ENCODE peak calls at places on chromosome 16, in five cellular contexts. F is left lung; L is C1 segment of cervical spinal cord; J is OCI-LY7; D is stimulated activated CD8-positive, alpha-beta memory T cell treated with anti-CD3 and anti-CD28 coated beads, Interleukin-7, amount 100 ng/mL, for 48 hours. Z is an unnamed sample.

GRCh38 chr16:85398688-85399582 is 214.2 kb upstream of the GSE1 start:
- DNase-seq in J (no peak), L (no peak), D (no peak), F (peak; percentile 14), Z (no peak)

GRCh38 chr16:4846503-4846900 is 586 bp downstream of the GLYR1 start:
- DNase-seq in J (peak; percentile 55), F (peak; percentile 77), L (peak; percentile 45), D (no peak), Z (no peak)

GRCh38 chr16:53099318-53100130 is 44.7 kb downstream of the CHD9 start:
- DNase-seq in L (peak; percentile 87), F (peak; percentile 94), J (peak; percentile 70), D (peak; percentile 44), Z (peak; percentile 92)

GRCh38 chr16:89402962-89403361 is 87.4 kb downstream of the ANKRD11 start:
- DNase-seq in J (peak; percentile 28), L (no peak), F (no peak), D (no peak), Z (no peak)

GRCh38 chr16:9160551-9160911 is 69.1 kb downstream of the HAPSTR1 start:
- DNase-seq in F (no peak), J (no peak), L (no peak), D (no peak), Z (no peak)

GRCh38 chr16:68229431-68230175 is 6.3 kb downstream of the ESRP2 start:
- DNase-seq in L (peak; percentile 10), J (peak; percentile 71), D (no peak), F (peak; percentile 29), Z (peak; percentile 45)

GRCh38 chr16:5205394-5206040 is 107.9 kb upstream of the EEF2KMT start:
- DNase-seq in F (no peak), L (no peak), D (no peak), J (no peak), Z (no peak)

GRCh38 chr16:58235663-58236062 is 37.8 kb upstream of the CSNK2A2 start:
- DNase-seq in D (no peak), L (no peak), J (no peak), F (no peak), Z (no peak)

GRCh38 chr16:72590179-72590937 is 418.4 kb upstream of the PMFBP1 start:
- DNase-seq in D (no peak), F (no peak), L (no peak), J (peak; percentile 3), Z (no peak)

GRCh38 chr16:20348365-20349185 is 3.9 kb downstream of the UMOD start:
- DNase-seq in D (no peak), J (no peak), F (no peak), L (no peak), Z (peak; percentile 74)

GRCh38 chr16:67969286-67970039 is 1.0 kb upstream of the SLC12A4 start:
- DNase-seq in J (no peak), D (no peak), L (no peak), F (no peak), Z (no peak)

GRCh38 chr16:18958621-18959578 is 24.8 kb upstream of the TMC7 start:
- DNase-seq in L (no peak), D (no peak), F (no peak), J (no peak), Z (no peak)

GRCh38 chr16:61421111-61421510 is 615.1 kb downstream of the CDH8 start:
- DNase-seq in D (no peak), J (no peak), F (no peak), L (no peak), Z (no peak)

GRCh38 chr16:50844840-50845239 is 103.0 kb downstream of the CYLD start:
- DNase-seq in L (no peak), J (no peak), D (no peak), F (no peak), Z (no peak)

GRCh38 chr16:2514333-2515179 is 804 bp downstream of the ATP6V0C start:
- DNase-seq in D (no peak), L (no peak), J (peak; percentile 38), F (no peak), Z (peak; percentile 70)

GRCh38 chr16:11639925-11640899 is 28.0 kb upstream of the SNN start:
- DNase-seq in L (peak; percentile 75), J (no peak), D (no peak), F (peak; percentile 90), Z (peak; percentile 72)

GRCh38 chr16:81831722-81832126 is 52.6 kb downstream of the PLCG2 start:
- DNase-seq in D (peak; percentile 59), J (peak; percentile 95), L (peak; percentile 22), F (peak; percentile 89), Z (no peak)

GRCh38 chr16:85523602-85524364 is 89.3 kb upstream of the GSE1 start:
- DNase-seq in J (no peak), D (no peak), F (peak; percentile 77), L (no peak), Z (peak; percentile 91)

GRCh38 chr16:2212362-2213324 is 2.0 kb upstream of the BRICD5 start:
- DNase-seq in D (no peak), J (no peak), F (peak; percentile 59), L (no peak), Z (peak; percentile 61)

GRCh38 chr16:46968063-46968435 is 5.4 kb downstream of the DNAJA2 start:
- DNase-seq in D (no peak), F (no peak), J (no peak), L (no peak), Z (no peak)

GRCh38 chr16:50425648-50426047 is 56.9 kb upstream of the BRD7 start:
- DNase-seq in F (no peak), L (no peak), J (no peak), D (no peak), Z (no peak)

GRCh38 chr16:31700530-31701388 is 172.8 kb upstream of the ZNF267 start:
- DNase-seq in D (no peak), J (peak; percentile 92), F (peak; percentile 83), L (peak; percentile 62), Z (peak; percentile 92)

Z was measured in pancreas.